ENCODE peak calls at places on chromosome 1, in seven cellular contexts. N, I, T, L, S, G and V are unnamed samples.
A peak's percentile ranks its signal among the peaks of the same experiment; 100 is the strongest.

GRCh38 chr1:192104852-192105251 is 53.4 kb upstream of the RGS18 start:
- DNase-seq in N (peak; percentile 89), I (no peak), T (no peak), L (peak; percentile 77), S (no peak), G (peak; percentile 71), V (no peak)

GRCh38 chr1:43868741-43869067 is 64.9 kb upstream of the ARTN start:
- DNase-seq in N (peak; percentile 83), I (no peak), T (no peak), L (no peak), S (no peak), G (peak; percentile 90), V (no peak)

GRCh38 chr1:150262388-150263320 is 5.1 kb downstream of the CA14 start:
- DNase-seq in N (no peak), I (no peak), T (no peak), L (no peak), S (no peak), G (no peak), V (no peak)

GRCh38 chr1:24861821-24862727 is 68.0 kb downstream of the RUNX3 start:
- DNase-seq in N (no peak), I (no peak), T (no peak), L (no peak), S (peak; percentile 50), G (no peak), V (no peak)

GRCh38 chr1:203891950-203892349 is 30.6 kb downstream of the SNRPE start:
- DNase-seq in N (no peak), I (no peak), T (no peak), L (no peak), S (no peak), G (no peak), V (no peak)

GRCh38 chr1:30302808-30303310 is 420.5 kb downstream of the MATN1 start:
- DNase-seq in N (no peak), I (no peak), T (no peak), L (no peak), S (peak; percentile 14), G (no peak), V (no peak)

GRCh38 chr1:17207966-17208418 is 3.1 kb downstream of the PADI1 start:
- DNase-seq in N (peak; percentile 76), I (no peak), T (no peak), L (peak; percentile 62), S (no peak), G (peak; percentile 75), V (peak; percentile 89)

GRCh38 chr1:157403608-157404007 is 148.7 kb downstream of the FCRL5 start:
- DNase-seq in N (no peak), I (no peak), T (no peak), L (no peak), S (no peak), G (no peak), V (no peak)

GRCh38 chr1:175268720-175269119 is 76.1 kb upstream of the KIAA0040 start:
- DNase-seq in N (no peak), I (no peak), T (no peak), L (peak; percentile 89), S (no peak), G (no peak), V (peak; percentile 18)

GRCh38 chr1:234486858-234487830 is 8.2 kb upstream of the TARBP1 start:
- DNase-seq in N (peak; percentile 84), I (no peak), T (peak; percentile 11), L (peak; percentile 90), S (no peak), G (peak; percentile 77), V (no peak)

GRCh38 chr1:234484991-234485739 is 6.2 kb upstream of the TARBP1 start:
- DNase-seq in N (no peak), I (peak; percentile 73), T (no peak), L (no peak), S (no peak), G (no peak), V (no peak)

GRCh38 chr1:234481771-234482170 is 2.8 kb upstream of the TARBP1 start:
- DNase-seq in N (no peak), I (no peak), T (no peak), L (no peak), S (no peak), G (no peak), V (no peak)

GRCh38 chr1:234488054-234488953 is 9.3 kb upstream of the TARBP1 start:
- DNase-seq in N (no peak), I (no peak), T (no peak), L (no peak), S (no peak), G (no peak), V (no peak)

GRCh38 chr1:234484218-234484617 is 5.2 kb upstream of the TARBP1 start:
- DNase-seq in N (peak; percentile 63), I (no peak), T (no peak), L (no peak), S (no peak), G (no peak), V (no peak)
- H2BK5ac ChIP-seq in N (no peak overlapping the region), I (no peak overlapping the region), T (no peak overlapping the region), L (no peak overlapping the region), S (no peak overlapping the region), G (no peak overlapping the region), V (no peak overlapping the region)

GRCh38 chr1:113792471-113792870 is 19.8 kb downstream of the RSBN1 start:
- DNase-seq in N (no peak), I (no peak), T (no peak), L (no peak), S (no peak), G (no peak), V (no peak)

GRCh38 chr1:113800487-113800886 is 11.8 kb downstream of the RSBN1 start:
- DNase-seq in N (no peak), I (no peak), T (no peak), L (peak; percentile 33), S (no peak), G (no peak), V (no peak)

GRCh38 chr1:113792986-113793385 is 19.3 kb downstream of the RSBN1 start:
- DNase-seq in N (peak; percentile 70), I (no peak), T (no peak), L (no peak), S (no peak), G (no peak), V (no peak)

GRCh38 chr1:113793878-113794834 is 18.1 kb downstream of the RSBN1 start:
- DNase-seq in N (no peak), I (no peak), T (no peak), L (no peak), S (no peak), G (no peak), V (no peak)

DNA sequence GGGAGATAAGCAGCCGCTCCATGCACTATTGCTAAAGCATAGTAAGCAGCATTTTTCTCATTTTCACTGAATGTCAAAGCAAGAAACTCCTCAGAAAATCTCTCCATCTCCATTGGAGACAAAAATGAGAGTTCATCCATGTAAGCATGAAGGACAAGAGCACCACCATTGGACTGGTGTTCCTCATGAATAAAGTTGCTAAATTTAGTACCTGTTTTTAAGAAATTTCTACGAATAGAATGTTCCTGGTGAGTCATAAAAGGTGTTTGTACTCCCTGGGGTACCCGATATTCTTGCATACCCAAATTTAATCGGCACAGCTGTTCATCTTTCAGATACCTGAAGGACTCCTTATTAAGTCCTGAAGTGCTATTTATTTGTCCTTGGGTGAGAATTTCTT is 14.8 kb downstream of the RSBN1 start:
- DNase-seq in N (no peak), I (no peak), T (no peak), L (peak; percentile 9), S (no peak), G (no peak), V (no peak)
- H2BK5ac ChIP-seq in N (no peak overlapping the region), I (no peak overlapping the region), T (no peak overlapping the region), L (no peak overlapping the region), S (no peak overlapping the region), G (no peak overlapping the region), V (no peak overlapping the region)

DNA sequence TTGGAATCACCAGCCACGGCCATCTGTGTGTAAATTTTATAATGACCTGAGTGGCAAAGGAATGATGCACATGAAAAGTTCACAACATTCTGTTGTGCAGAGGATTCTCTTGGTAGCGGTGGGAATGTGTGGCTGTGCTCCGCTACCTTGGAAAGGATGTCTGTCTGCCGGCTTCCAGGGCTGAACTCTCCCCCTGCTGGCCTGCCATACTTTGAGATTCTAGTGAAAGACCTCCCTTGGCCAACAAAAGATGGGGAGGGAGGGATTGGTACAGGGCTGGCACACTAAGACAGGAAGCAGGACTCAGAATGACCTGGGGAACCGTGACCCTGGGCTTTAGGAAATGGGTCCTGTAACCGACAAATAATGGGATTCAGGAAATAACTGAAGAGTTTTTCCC is 194.5 kb upstream of the PLD5 start:
- DNase-seq in N (no peak), I (peak; percentile 36), T (no peak), L (no peak), S (no peak), G (no peak), V (peak; percentile 13)
- H2BK5ac ChIP-seq in N (no peak overlapping the region), I (no peak overlapping the region), T (no peak overlapping the region), L (no peak overlapping the region), S (no peak overlapping the region), G (no peak overlapping the region), V (no peak overlapping the region)

GRCh38 chr1:115757866-115758265 is 10.6 kb downstream of the CASQ2 start:
- DNase-seq in N (no peak), I (no peak), T (no peak), L (no peak), S (no peak), G (no peak), V (no peak)
- H2BK5ac ChIP-seq in N (no peak overlapping the region), I (no peak overlapping the region), T (no peak overlapping the region), L (no peak overlapping the region), S (no peak overlapping the region), G (no peak overlapping the region), V (no peak overlapping the region)

DNA sequence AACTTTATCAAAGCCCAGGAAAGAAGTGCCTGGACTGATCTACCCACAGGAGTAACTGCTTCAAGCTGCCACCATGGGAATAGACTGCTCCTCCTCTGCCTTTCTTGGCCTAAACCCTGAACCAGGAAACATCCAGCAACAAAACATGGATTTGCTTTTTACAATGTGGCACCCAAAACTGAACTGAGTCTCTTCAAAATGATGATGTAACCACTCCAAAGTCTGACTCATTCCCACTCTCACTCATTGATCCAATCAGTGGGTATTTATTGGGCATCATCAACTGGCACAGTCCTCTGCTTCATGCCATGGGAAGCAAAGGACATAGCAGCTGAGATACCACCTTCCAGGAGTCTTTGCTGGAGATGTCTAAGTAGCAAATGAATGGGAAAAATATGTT is 23.5 kb downstream of the CYP4A22 start:
- DNase-seq in N (no peak), I (no peak), T (no peak), L (no peak), S (no peak), G (no peak), V (no peak)
- H2BK5ac ChIP-seq in N (no peak overlapping the region), I (no peak overlapping the region), T (no peak overlapping the region), L (no peak overlapping the region), S (no peak overlapping the region), G (no peak overlapping the region), V (no peak overlapping the region)